ENCODE peak calls at places on chromosomes 7 and 10, in six cellular contexts. D, R, Q, N, C and V are unnamed samples.

GRCh38 chr7:3880221-3880935 is 579.3 kb downstream of the SDK1 start:
- DNase-seq in N (no peak), Q (no peak), C (no peak), D (no peak), R (no peak), V (no peak)

GRCh38 chr10:97456034-97456685 is 10.2 kb downstream of the ZDHHC16 start:
- DNase-seq in N (no peak), C (no peak), R (no peak), Q (no peak), D (no peak), V (no peak)

GRCh38 chr7:134686782-134687181 is 40.1 kb downstream of the BPGM start:
- DNase-seq in Q (no peak), R (no peak), N (peak), D (no peak), C (no peak), V (no peak)

GRCh38 chr7:116692599-116693308 is 20.8 kb downstream of the MET start:
- DNase-seq in D (no peak), C (no peak), N (peak), Q (no peak), R (no peak), V (no peak)

GRCh38 chr7:40437936-40438634 is 303.3 kb downstream of the SUGCT start:
- DNase-seq in R (no peak), D (no peak), N (no peak), C (no peak), Q (no peak), V (no peak)

GRCh38 chr10:126585249-126585986 is 85.1 kb downstream of the C10orf90 start:
- DNase-seq in N (no peak), Q (no peak), D (no peak), R (no peak), C (no peak), V (no peak)

GRCh38 chr7:157409753-157410727 is 73.2 kb downstream of the DNAJB6 start:
- DNase-seq in Q (no peak), R (no peak), N (no peak), D (no peak), C (no peak), V (no peak)

GRCh38 chr10:22135591-22135990 is 82.2 kb downstream of the EBLN1 start:
- DNase-seq in N (no peak), Q (no peak), D (no peak), R (no peak), C (no peak), V (no peak)

GRCh38 chr10:90167174-90168064 is 466.0 kb downstream of the KIF20B start:
- DNase-seq in R (no peak), N (peak), C (no peak), Q (no peak), D (no peak), V (no peak)

GRCh38 chr10:102117391-102118159 is 2.6 kb downstream of the LDB1 start:
- DNase-seq in C (peak), R (peak), Q (peak), N (peak), D (no peak), V (no peak)

GRCh38 chr7:101743241-101743994 is 74.0 kb upstream of the CUX1 start:
- DNase-seq in Q (peak), C (peak), R (peak), D (peak), N (peak), V (peak)

GRCh38 chr10:1274746-1275544 is 218.8 kb downstream of the WDR37 start:
- DNase-seq in Q (no peak), R (peak), C (no peak), N (no peak), D (no peak), V (no peak)

GRCh38 chr10:21978191-21978862 is 25.2 kb downstream of the DNAJC1 start:
- DNase-seq in D (no peak), C (no peak), N (peak), R (no peak), Q (no peak), V (no peak)

GRCh38 chr7:67359900-67360299 is 363.3 kb downstream of the TYW1 start:
- DNase-seq in N (no peak), R (no peak), D (no peak), C (no peak), Q (peak), V (no peak)